ENCODE peak calls at places on chromosomes 16 and 17, in four cellular contexts. N is BE2C, S is mammary epithelial cell, R is psoas muscle. P is an unnamed sample.

GRCh38 chr16:71537643-71538042 is 11.4 kb downstream of the CHST4 start:
- DNase-seq in N (peak; percentile 42), R (no peak), S (peak; percentile 54), P (peak; percentile 60)

GRCh38 chr16:67082891-67083290 is 26.9 kb upstream of the PHAF1 start:
- DNase-seq in R (no peak), N (no peak), S (no peak), P (no peak)

GRCh38 chr17:73166731-73167581 is 2.1 kb downstream of the SSTR2 start:
- DNase-seq in N (no peak), R (no peak), S (no peak), P (peak; percentile 10)

GRCh38 chr17:676060-676745 is 38.4 kb downstream of the VPS53 start:
- DNase-seq in R (no peak), S (no peak), N (no peak), P (no peak)

GRCh38 chr16:84502581-84502980 is 1.9 kb downstream of the MEAK7 start:
- DNase-seq in N (no peak), R (no peak), S (peak; percentile 41), P (no peak)

GRCh38 chr17:78717431-78717980 is 64.6 kb downstream of the CYTH1 start:
- DNase-seq in R (no peak), S (peak; percentile 32), N (peak; percentile 42), P (no peak)

GRCh38 chr16:11079657-11080187 is 135.4 kb downstream of the CLEC16A start:
- DNase-seq in R (no peak), N (no peak), S (peak; percentile 28), P (no peak)

GRCh38 chr17:17750881-17751280 is 69.6 kb downstream of the RAI1 start:
- DNase-seq in R (no peak), S (no peak), N (no peak), P (no peak)

GRCh38 chr17:73826181-73826871 is 182.1 kb upstream of the SDK2 start:
- DNase-seq in S (no peak), N (no peak), R (no peak), P (no peak)

GRCh38 chr16:85254051-85254450 is 141.8 kb upstream of the CIBAR2 start:
- DNase-seq in R (no peak), N (no peak), S (no peak), P (no peak)

DNA sequence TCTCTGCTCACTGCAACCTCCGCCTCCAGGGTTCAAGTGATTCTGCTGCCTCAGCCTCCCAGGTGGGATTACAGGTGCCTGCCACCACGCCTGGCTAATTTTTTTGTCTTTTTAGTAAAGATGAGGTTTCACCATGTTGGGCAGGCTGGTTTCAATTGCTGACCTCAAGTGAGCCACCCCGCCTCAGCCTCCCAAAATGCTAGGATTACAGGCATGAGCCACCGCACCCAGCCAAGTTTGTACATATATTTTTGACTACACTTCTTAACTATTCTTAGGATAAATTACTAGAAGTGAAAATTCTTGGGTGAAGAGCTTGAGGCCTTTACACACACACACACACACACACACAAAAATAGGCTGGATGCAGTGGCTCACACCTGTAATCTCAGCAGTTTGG is 1.4 kb upstream of the ITGAM start:
- DNase-seq in R (no peak), N (no peak), S (no peak), P (no peak)
- H3K27me3 ChIP-seq in R (no peaks in the 10 kb centered on the region), N (peaks cover 24% of the 10 kb centered on the region), S (no peaks in the 10 kb centered on the region), P (no peaks in the 10 kb centered on the region)

GRCh38 chr16:29678691-29679267 is at the start of gene QPRT:
- DNase-seq in R (no peak), N (peak; percentile 90), S (no peak), P (no peak)
- H3K4me3 ChIP-seq in R (peak within 1 kb of the TSS; percentile 32), N (peak within 1 kb of the TSS; percentile 74), S (no peak within 1 kb of the TSS), P (no peak within 1 kb of the TSS)

DNA sequence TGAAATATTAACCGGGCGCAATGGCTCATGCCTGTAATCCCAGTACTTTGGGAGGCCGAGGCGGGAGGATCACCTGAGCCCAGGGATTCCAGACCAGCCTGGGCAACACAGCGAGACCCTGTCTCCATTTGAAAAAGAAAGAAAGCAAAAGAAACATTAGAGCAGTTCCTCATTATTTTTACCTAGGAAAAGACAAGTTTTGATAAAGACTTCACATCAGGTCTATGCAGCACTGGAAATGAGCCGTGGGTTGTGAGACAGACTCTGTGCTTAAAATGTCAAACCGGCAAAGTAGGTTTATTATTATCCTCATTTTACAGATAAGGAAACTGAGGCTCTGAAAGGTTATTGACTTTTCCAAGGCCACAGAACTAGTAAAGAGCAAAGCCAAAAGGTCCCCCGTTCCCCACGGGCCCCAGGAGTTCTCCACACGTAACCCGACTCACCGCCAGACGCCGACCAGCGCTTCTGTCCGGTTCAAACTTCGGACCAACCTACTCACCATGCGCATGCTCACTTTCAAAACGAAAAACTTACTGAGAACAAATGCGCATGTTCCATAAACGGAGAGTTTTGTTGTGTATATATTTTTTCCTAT is 393 bp downstream of the TUBD1 start:
- DNase-seq in S (no peak), N (no peak), R (peak; percentile 82), P (no peak)
- TF ChIP-seq CTCF in S (no peak), N (no peak), R (no peak), P (no peak)

GRCh38 chr16:5065368-5065767 is 388 bp downstream of the C16orf89 start:
- DNase-seq in R (no peak), S (no peak), N (no peak), P (no peak)
- H3K27me3 ChIP-seq in R (no peaks in the 10 kb centered on the region), S (no peaks in the 10 kb centered on the region), N (peaks cover 59% of the 10 kb centered on the region), P (peaks cover 9% of the 10 kb centered on the region)

P was measured in bronchial epithelial cell.